ENCODE peak calls at places on chromosomes 2 and 18, in six cellular contexts. One of them, this sample, is unnamed. For H3K36me3, the result is how much of the 10 kb centered on the place peaks cover.

GRCh38 chr18:77101410-77102245 is 31.0 kb downstream of the MBP start:
- DNase-seq in fibroblast of lung: peak
- DNase-seq in colonic mucosa: peak
- DNase-seq in spleen: peak
- DNase-seq in lung: peak
- DNase-seq in mammary epithelial cell: peak
- DNase-seq in this sample: peak

GRCh38 chr2:86592547-86593230 is 29.4 kb upstream of the CHMP3 start:
- DNase-seq in fibroblast of lung: peak
- DNase-seq in colonic mucosa: no peak
- DNase-seq in spleen: no peak
- DNase-seq in lung: no peak
- DNase-seq in mammary epithelial cell: peak
- DNase-seq in this sample: no peak

GRCh38 chr18:35267161-35267651 is 22.8 kb downstream of the ZSCAN30 start:
- DNase-seq in fibroblast of lung: peak
- DNase-seq in colonic mucosa: peak
- DNase-seq in spleen: peak
- DNase-seq in lung: peak
- DNase-seq in mammary epithelial cell: no peak
- DNase-seq in this sample: peak

GRCh38 chr2:143885461-143885860 is 634.5 kb downstream of the ZEB2 start:
- DNase-seq in fibroblast of lung: peak
- DNase-seq in colonic mucosa: no peak
- DNase-seq in spleen: no peak
- DNase-seq in lung: no peak
- DNase-seq in mammary epithelial cell: peak
- DNase-seq in this sample: no peak

GRCh38 chr18:79935499-79935898 is 16.0 kb downstream of the SLC66A2 start:
- DNase-seq in fibroblast of lung: no peak
- DNase-seq in colonic mucosa: peak
- DNase-seq in spleen: no peak
- DNase-seq in lung: no peak
- DNase-seq in mammary epithelial cell: no peak
- DNase-seq in this sample: no peak

GRCh38 chr18:74250131-74250530 is 41.6 kb downstream of the CYB5A start:
- DNase-seq in fibroblast of lung: no peak
- DNase-seq in colonic mucosa: no peak
- DNase-seq in spleen: no peak
- DNase-seq in lung: no peak
- DNase-seq in mammary epithelial cell: no peak
- DNase-seq in this sample: no peak

GRCh38 chr2:241932895-241933174 is 63.3 kb downstream of the RTP5 start:
- DNase-seq in fibroblast of lung: no peak
- DNase-seq in colonic mucosa: no peak
- DNase-seq in spleen: no peak
- DNase-seq in lung: no peak
- DNase-seq in mammary epithelial cell: no peak
- DNase-seq in this sample: no peak

GRCh38 chr18:24190590-24190989 is 51.7 kb downstream of the CABYR start:
- DNase-seq in fibroblast of lung: peak
- DNase-seq in colonic mucosa: no peak
- DNase-seq in spleen: no peak
- DNase-seq in lung: no peak
- DNase-seq in mammary epithelial cell: peak
- DNase-seq in this sample: no peak

GRCh38 chr18:22276334-22276713 is 106.9 kb downstream of the GATA6 start:
- DNase-seq in fibroblast of lung: no peak
- DNase-seq in colonic mucosa: no peak
- DNase-seq in spleen: peak
- DNase-seq in lung: no peak
- DNase-seq in mammary epithelial cell: no peak
- DNase-seq in this sample: no peak

GRCh38 chr2:193963472-193964119 is 1693.4 kb upstream of the SLC39A10 start:
- DNase-seq in fibroblast of lung: peak
- DNase-seq in colonic mucosa: no peak
- DNase-seq in spleen: no peak
- DNase-seq in lung: no peak
- DNase-seq in mammary epithelial cell: peak
- DNase-seq in this sample: no peak

GRCh38 chr2:185484601-185485000 is 254.0 kb upstream of the FSIP2 start:
- DNase-seq in fibroblast of lung: no peak
- DNase-seq in colonic mucosa: no peak
- DNase-seq in spleen: no peak
- DNase-seq in lung: no peak
- DNase-seq in mammary epithelial cell: no peak
- DNase-seq in this sample: no peak

GRCh38 chr18:3623769-3624545 is 174.0 kb downstream of the TGIF1 start:
- DNase-seq in fibroblast of lung: peak
- DNase-seq in colonic mucosa: peak
- DNase-seq in spleen: no peak
- DNase-seq in lung: peak
- DNase-seq in mammary epithelial cell: peak
- DNase-seq in this sample: peak

GRCh38 chr2:16900405-16901025 is 234.9 kb upstream of the CYRIA start:
- DNase-seq in fibroblast of lung: peak
- DNase-seq in colonic mucosa: peak
- DNase-seq in spleen: no peak
- DNase-seq in lung: no peak
- DNase-seq in mammary epithelial cell: peak
- DNase-seq in this sample: no peak

GRCh38 chr2:156883828-156884615 is 373.5 kb upstream of the GALNT5 start:
- DNase-seq in fibroblast of lung: peak
- DNase-seq in colonic mucosa: no peak
- DNase-seq in spleen: no peak
- DNase-seq in lung: no peak
- DNase-seq in mammary epithelial cell: peak
- DNase-seq in this sample: no peak

GRCh38 chr2:159738509-159739390 is 26.4 kb downstream of the MARCHF7 start:
- DNase-seq in fibroblast of lung: no peak
- DNase-seq in colonic mucosa: no peak
- DNase-seq in spleen: no peak
- DNase-seq in lung: no peak
- DNase-seq in mammary epithelial cell: no peak
- DNase-seq in this sample: no peak

GRCh38 chr2:131590366-131590765 is 62.7 kb downstream of the CCDC74A start:
- DNase-seq in fibroblast of lung: no peak
- DNase-seq in colonic mucosa: no peak
- DNase-seq in spleen: no peak
- DNase-seq in lung: no peak
- DNase-seq in mammary epithelial cell: no peak
- DNase-seq in this sample: no peak

GRCh38 chr2:164954954-164955701 is at the start of gene SLC38A11:
- DNase-seq in fibroblast of lung: peak
- DNase-seq in colonic mucosa: peak
- DNase-seq in spleen: peak
- DNase-seq in lung: no peak
- DNase-seq in mammary epithelial cell: peak
- DNase-seq in this sample: no peak

GRCh38 chr2:148603562-148603920 is 41.0 kb upstream of the EPC2 start:
- DNase-seq in fibroblast of lung: no peak
- DNase-seq in colonic mucosa: no peak
- DNase-seq in spleen: no peak
- DNase-seq in lung: no peak
- DNase-seq in mammary epithelial cell: no peak
- DNase-seq in this sample: no peak

GRCh38 chr2:170922683-170923494 is 6.2 kb upstream of the GORASP2 start:
- DNase-seq in fibroblast of lung: no peak
- DNase-seq in colonic mucosa: no peak
- DNase-seq in spleen: no peak
- DNase-seq in lung: no peak
- DNase-seq in mammary epithelial cell: no peak
- DNase-seq in this sample: no peak

GRCh38 chr2:222398446-222398885 is 25.9 kb upstream of the SGPP2 start:
- DNase-seq in fibroblast of lung: no peak
- DNase-seq in colonic mucosa: no peak
- DNase-seq in spleen: no peak
- DNase-seq in lung: no peak
- DNase-seq in mammary epithelial cell: no peak
- DNase-seq in this sample: no peak

GRCh38 chr2:157257312-157258252 is at the start of gene GALNT5:
- DNase-seq in fibroblast of lung: peak
- DNase-seq in colonic mucosa: peak
- DNase-seq in spleen: no peak
- DNase-seq in lung: no peak
- DNase-seq in mammary epithelial cell: peak
- DNase-seq in this sample: no peak

GRCh38 chr18:74631242-74632087 is 33.8 kb downstream of the ZNF407 start:
- DNase-seq in fibroblast of lung: peak
- DNase-seq in colonic mucosa: no peak
- DNase-seq in spleen: no peak
- DNase-seq in lung: no peak
- DNase-seq in mammary epithelial cell: no peak
- DNase-seq in this sample: no peak

GRCh38 chr18:36302676-36303075 is 5.2 kb downstream of the FHOD3 start:
- DNase-seq in fibroblast of lung: peak
- DNase-seq in colonic mucosa: no peak
- DNase-seq in spleen: no peak
- DNase-seq in lung: no peak
- DNase-seq in mammary epithelial cell: no peak
- DNase-seq in this sample: no peak

GRCh38 chr18:1976484-1976883 is 594.8 kb downstream of the METTL4 start:
- DNase-seq in fibroblast of lung: no peak
- DNase-seq in colonic mucosa: no peak
- DNase-seq in spleen: no peak
- DNase-seq in lung: no peak
- DNase-seq in mammary epithelial cell: no peak
- DNase-seq in this sample: no peak

GRCh38 chr2:180520206-180520605 is 460.2 kb upstream of the UBE2E3 start:
- DNase-seq in fibroblast of lung: no peak
- DNase-seq in colonic mucosa: peak
- DNase-seq in spleen: no peak
- DNase-seq in lung: no peak
- DNase-seq in mammary epithelial cell: peak
- DNase-seq in this sample: no peak

GRCh38 chr2:240234503-240234951 is 94.1 kb upstream of the OTOS start:
- DNase-seq in fibroblast of lung: no peak
- DNase-seq in colonic mucosa: peak
- DNase-seq in spleen: peak
- DNase-seq in lung: no peak
- DNase-seq in mammary epithelial cell: peak
- DNase-seq in this sample: no peak

GRCh38 chr2:61214171-61214570 is 52.2 kb downstream of the C2orf74 start:
- DNase-seq in fibroblast of lung: no peak
- DNase-seq in colonic mucosa: no peak
- DNase-seq in spleen: no peak
- DNase-seq in lung: no peak
- DNase-seq in mammary epithelial cell: no peak
- DNase-seq in this sample: no peak
- H3K36me3 ChIP-seq in fibroblast of lung: under half
- H3K36me3 ChIP-seq in colonic mucosa: under half
- H3K36me3 ChIP-seq in spleen: half or more
- H3K36me3 ChIP-seq in lung: under half
- H3K36me3 ChIP-seq in mammary epithelial cell: under half
- H3K36me3 ChIP-seq in this sample: under half

GRCh38 chr18:58354051-58354450 is 274.8 kb downstream of the ALPK2 start:
- DNase-seq in fibroblast of lung: peak
- DNase-seq in colonic mucosa: no peak
- DNase-seq in spleen: no peak
- DNase-seq in lung: no peak
- DNase-seq in mammary epithelial cell: peak
- DNase-seq in this sample: no peak
- H3K36me3 ChIP-seq in fibroblast of lung: under half
- H3K36me3 ChIP-seq in colonic mucosa: under half
- H3K36me3 ChIP-seq in spleen: under half
- H3K36me3 ChIP-seq in lung: under half
- H3K36me3 ChIP-seq in mammary epithelial cell: under half
- H3K36me3 ChIP-seq in this sample: under half

DNA sequence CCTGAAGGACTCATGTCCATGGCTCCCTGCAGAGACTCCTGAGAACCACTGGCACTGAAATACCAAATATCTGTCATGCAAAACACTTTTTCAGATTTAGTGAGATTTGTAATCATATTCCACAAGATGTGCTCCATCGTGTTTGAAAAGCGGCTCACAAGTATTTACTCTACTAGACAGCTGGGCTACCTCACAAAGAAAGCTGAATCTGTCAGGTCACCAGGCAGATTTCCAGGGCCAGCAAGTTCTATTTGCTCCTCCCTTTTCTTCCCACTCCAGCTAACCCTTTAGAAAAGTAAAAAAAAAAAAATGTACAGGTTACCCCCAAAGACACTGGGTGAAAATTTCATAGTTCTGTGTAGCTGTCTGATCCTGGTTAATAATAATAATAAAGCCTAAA is 22.9 kb downstream of the WIPF1 start:
- DNase-seq in fibroblast of lung: no peak
- DNase-seq in colonic mucosa: no peak
- DNase-seq in spleen: no peak
- DNase-seq in lung: no peak
- DNase-seq in mammary epithelial cell: peak
- DNase-seq in this sample: no peak
- H3K36me3 ChIP-seq in fibroblast of lung: under half
- H3K36me3 ChIP-seq in colonic mucosa: under half
- H3K36me3 ChIP-seq in spleen: half or more
- H3K36me3 ChIP-seq in lung: under half
- H3K36me3 ChIP-seq in mammary epithelial cell: under half
- H3K36me3 ChIP-seq in this sample: under half

GRCh38 chr2:37198681-37199065 is 2.4 kb downstream of the CEBPZOS start:
- DNase-seq in fibroblast of lung: no peak
- DNase-seq in colonic mucosa: no peak
- DNase-seq in spleen: no peak
- DNase-seq in lung: no peak
- DNase-seq in mammary epithelial cell: no peak
- DNase-seq in this sample: no peak

GRCh38 chr2:37201766-37202165 is 5.5 kb downstream of the CEBPZOS start:
- DNase-seq in fibroblast of lung: peak
- DNase-seq in colonic mucosa: no peak
- DNase-seq in spleen: no peak
- DNase-seq in lung: no peak
- DNase-seq in mammary epithelial cell: no peak
- DNase-seq in this sample: no peak

GRCh38 chr2:37201208-37201607 is 4.9 kb downstream of the CEBPZOS start:
- DNase-seq in fibroblast of lung: peak
- DNase-seq in colonic mucosa: no peak
- DNase-seq in spleen: no peak
- DNase-seq in lung: no peak
- DNase-seq in mammary epithelial cell: no peak
- DNase-seq in this sample: no peak

GRCh38 chr2:37205689-37206341 is 9.5 kb downstream of the CEBPZOS start:
- DNase-seq in fibroblast of lung: no peak
- DNase-seq in colonic mucosa: no peak
- DNase-seq in spleen: no peak
- DNase-seq in lung: no peak
- DNase-seq in mammary epithelial cell: no peak
- DNase-seq in this sample: no peak

GRCh38 chr2:37203708-37204107 is 7.4 kb downstream of the CEBPZOS start:
- DNase-seq in fibroblast of lung: no peak
- DNase-seq in colonic mucosa: no peak
- DNase-seq in spleen: no peak
- DNase-seq in lung: no peak
- DNase-seq in mammary epithelial cell: no peak
- DNase-seq in this sample: no peak
- H3K36me3 ChIP-seq in fibroblast of lung: under half
- H3K36me3 ChIP-seq in colonic mucosa: under half
- H3K36me3 ChIP-seq in spleen: half or more
- H3K36me3 ChIP-seq in lung: under half
- H3K36me3 ChIP-seq in mammary epithelial cell: under half
- H3K36me3 ChIP-seq in this sample: half or more

This sample was measured in right atrium auricular region.